ENCODE peak calls at places on chromosomes 6 and 20, in nine cellular contexts. One of them, this sample, is unnamed.

GRCh38 chr20:45782890-45783289 is 8.8 kb downstream of the WFDC3 start:
- DNase-seq in effector memory CD8-positive, alpha-beta T cell: no peak
- DNase-seq in astrocyte of the spinal cord: no peak
- DNase-seq in tibial nerve: no peak
- DNase-seq in anterior cingulate cortex: no peak
- DNase-seq in omental fat pad: no peak
- DNase-seq in progenitor cell of endocrine pancreas: no peak
- DNase-seq in right cardiac atrium: no peak
- DNase-seq in AG08396: no peak
- DNase-seq in this sample: no peak

GRCh38 chr6:161162722-161163121 is 111.1 kb downstream of the AGPAT4 start:
- DNase-seq in AG08396: no peak
- DNase-seq in astrocyte of the spinal cord: no peak
- DNase-seq in effector memory CD8-positive, alpha-beta T cell: no peak
- DNase-seq in omental fat pad: no peak
- DNase-seq in progenitor cell of endocrine pancreas: no peak
- DNase-seq in right cardiac atrium: no peak
- DNase-seq in anterior cingulate cortex: no peak
- DNase-seq in tibial nerve: no peak
- DNase-seq in this sample: no peak

GRCh38 chr6:36224918-36225461 is 28.4 kb downstream of the BRPF3 start:
- DNase-seq in tibial nerve: no peak
- DNase-seq in effector memory CD8-positive, alpha-beta T cell: no peak
- DNase-seq in AG08396: no peak
- DNase-seq in anterior cingulate cortex: no peak
- DNase-seq in omental fat pad: no peak
- DNase-seq in right cardiac atrium: no peak
- DNase-seq in astrocyte of the spinal cord: no peak
- DNase-seq in progenitor cell of endocrine pancreas: no peak
- DNase-seq in this sample: no peak

GRCh38 chr6:2968600-2969135 is 2.7 kb downstream of the SERPINB6 start:
- DNase-seq in tibial nerve: no peak
- DNase-seq in AG08396: no peak
- DNase-seq in astrocyte of the spinal cord: no peak
- DNase-seq in effector memory CD8-positive, alpha-beta T cell: no peak
- DNase-seq in omental fat pad: no peak
- DNase-seq in anterior cingulate cortex: no peak
- DNase-seq in progenitor cell of endocrine pancreas: no peak
- DNase-seq in right cardiac atrium: no peak
- DNase-seq in this sample: no peak

GRCh38 chr20:50215917-50216316 is 25.3 kb downstream of the CEBPB start:
- DNase-seq in effector memory CD8-positive, alpha-beta T cell: no peak
- DNase-seq in astrocyte of the spinal cord: no peak
- DNase-seq in omental fat pad: no peak
- DNase-seq in progenitor cell of endocrine pancreas: no peak
- DNase-seq in anterior cingulate cortex: no peak
- DNase-seq in right cardiac atrium: no peak
- DNase-seq in AG08396: no peak
- DNase-seq in tibial nerve: no peak
- DNase-seq in this sample: no peak

GRCh38 chr6:27684264-27685211 is 211.6 kb upstream of the ZNF184 start:
- DNase-seq in tibial nerve: no peak
- DNase-seq in anterior cingulate cortex: peak
- DNase-seq in progenitor cell of endocrine pancreas: no peak
- DNase-seq in right cardiac atrium: no peak
- DNase-seq in effector memory CD8-positive, alpha-beta T cell: peak
- DNase-seq in astrocyte of the spinal cord: peak
- DNase-seq in AG08396: peak
- DNase-seq in omental fat pad: no peak
- DNase-seq in this sample: no peak

GRCh38 chr6:30884521-30885480 is 482 bp downstream of the DDR1 start:
- DNase-seq in omental fat pad: no peak
- DNase-seq in tibial nerve: no peak
- DNase-seq in anterior cingulate cortex: peak
- DNase-seq in AG08396: peak
- DNase-seq in astrocyte of the spinal cord: peak
- DNase-seq in progenitor cell of endocrine pancreas: no peak
- DNase-seq in effector memory CD8-positive, alpha-beta T cell: no peak
- DNase-seq in right cardiac atrium: peak
- DNase-seq in this sample: no peak

GRCh38 chr20:40173877-40174276 is 515.2 kb downstream of the MAFB start:
- DNase-seq in progenitor cell of endocrine pancreas: no peak
- DNase-seq in astrocyte of the spinal cord: no peak
- DNase-seq in AG08396: no peak
- DNase-seq in tibial nerve: no peak
- DNase-seq in right cardiac atrium: no peak
- DNase-seq in effector memory CD8-positive, alpha-beta T cell: no peak
- DNase-seq in omental fat pad: no peak
- DNase-seq in anterior cingulate cortex: no peak
- DNase-seq in this sample: no peak

GRCh38 chr20:8153281-8153908 is 21.3 kb downstream of the PLCB1 start:
- DNase-seq in effector memory CD8-positive, alpha-beta T cell: peak
- DNase-seq in tibial nerve: no peak
- DNase-seq in omental fat pad: no peak
- DNase-seq in astrocyte of the spinal cord: peak
- DNase-seq in AG08396: no peak
- DNase-seq in progenitor cell of endocrine pancreas: no peak
- DNase-seq in anterior cingulate cortex: no peak
- DNase-seq in right cardiac atrium: no peak
- DNase-seq in this sample: no peak

GRCh38 chr6:87198496-87198895 is 43.1 kb downstream of the ZNF292 start:
- DNase-seq in tibial nerve: no peak
- DNase-seq in omental fat pad: no peak
- DNase-seq in AG08396: no peak
- DNase-seq in effector memory CD8-positive, alpha-beta T cell: no peak
- DNase-seq in anterior cingulate cortex: no peak
- DNase-seq in progenitor cell of endocrine pancreas: no peak
- DNase-seq in right cardiac atrium: no peak
- DNase-seq in astrocyte of the spinal cord: peak
- DNase-seq in this sample: no peak

GRCh38 chr20:10352934-10353866 is 80.8 kb downstream of the MKKS start:
- DNase-seq in effector memory CD8-positive, alpha-beta T cell: no peak
- DNase-seq in anterior cingulate cortex: no peak
- DNase-seq in AG08396: no peak
- DNase-seq in right cardiac atrium: no peak
- DNase-seq in astrocyte of the spinal cord: peak
- DNase-seq in progenitor cell of endocrine pancreas: no peak
- DNase-seq in tibial nerve: no peak
- DNase-seq in omental fat pad: no peak
- DNase-seq in this sample: no peak

GRCh38 chr20:18436847-18437246 is 30.0 kb downstream of the DZANK1 start:
- DNase-seq in effector memory CD8-positive, alpha-beta T cell: no peak
- DNase-seq in AG08396: no peak
- DNase-seq in anterior cingulate cortex: no peak
- DNase-seq in tibial nerve: no peak
- DNase-seq in right cardiac atrium: no peak
- DNase-seq in astrocyte of the spinal cord: no peak
- DNase-seq in progenitor cell of endocrine pancreas: no peak
- DNase-seq in omental fat pad: no peak
- DNase-seq in this sample: no peak

GRCh38 chr6:41901882-41902519 is 6.8 kb upstream of the USP49 start:
- DNase-seq in tibial nerve: no peak
- DNase-seq in omental fat pad: no peak
- DNase-seq in progenitor cell of endocrine pancreas: no peak
- DNase-seq in anterior cingulate cortex: no peak
- DNase-seq in astrocyte of the spinal cord: no peak
- DNase-seq in right cardiac atrium: no peak
- DNase-seq in AG08396: peak
- DNase-seq in effector memory CD8-positive, alpha-beta T cell: peak
- DNase-seq in this sample: no peak

GRCh38 chr20:35838213-35838612 is 66.4 kb downstream of the PHF20 start:
- DNase-seq in anterior cingulate cortex: no peak
- DNase-seq in progenitor cell of endocrine pancreas: no peak
- DNase-seq in effector memory CD8-positive, alpha-beta T cell: no peak
- DNase-seq in omental fat pad: no peak
- DNase-seq in right cardiac atrium: no peak
- DNase-seq in astrocyte of the spinal cord: no peak
- DNase-seq in AG08396: no peak
- DNase-seq in tibial nerve: no peak
- DNase-seq in this sample: no peak

GRCh38 chr20:38432292-38432691 is 2.8 kb downstream of the SNHG17 start:
- DNase-seq in progenitor cell of endocrine pancreas: no peak
- DNase-seq in right cardiac atrium: no peak
- DNase-seq in tibial nerve: no peak
- DNase-seq in anterior cingulate cortex: no peak
- DNase-seq in omental fat pad: no peak
- DNase-seq in AG08396: no peak
- DNase-seq in astrocyte of the spinal cord: no peak
- DNase-seq in effector memory CD8-positive, alpha-beta T cell: no peak
- DNase-seq in this sample: no peak

GRCh38 chr6:72857791-72858190 is 235.9 kb downstream of the KCNQ5 start:
- DNase-seq in tibial nerve: no peak
- DNase-seq in effector memory CD8-positive, alpha-beta T cell: no peak
- DNase-seq in astrocyte of the spinal cord: peak
- DNase-seq in anterior cingulate cortex: no peak
- DNase-seq in AG08396: no peak
- DNase-seq in right cardiac atrium: no peak
- DNase-seq in progenitor cell of endocrine pancreas: no peak
- DNase-seq in omental fat pad: no peak
- DNase-seq in this sample: no peak

GRCh38 chr6:11609324-11610071 is 71.9 kb downstream of the TMEM170B start:
- DNase-seq in anterior cingulate cortex: peak
- DNase-seq in right cardiac atrium: peak
- DNase-seq in AG08396: peak
- DNase-seq in tibial nerve: no peak
- DNase-seq in omental fat pad: no peak
- DNase-seq in effector memory CD8-positive, alpha-beta T cell: no peak
- DNase-seq in astrocyte of the spinal cord: peak
- DNase-seq in progenitor cell of endocrine pancreas: no peak
- DNase-seq in this sample: no peak

GRCh38 chr6:157800420-157801237 is 22.4 kb upstream of the SNX9 start:
- DNase-seq in AG08396: peak
- DNase-seq in astrocyte of the spinal cord: peak
- DNase-seq in progenitor cell of endocrine pancreas: no peak
- DNase-seq in effector memory CD8-positive, alpha-beta T cell: no peak
- DNase-seq in omental fat pad: no peak
- DNase-seq in anterior cingulate cortex: no peak
- DNase-seq in right cardiac atrium: no peak
- DNase-seq in tibial nerve: no peak
- DNase-seq in this sample: no peak

GRCh38 chr20:59751075-59751711 is 146.9 kb downstream of the PHACTR3 start:
- DNase-seq in omental fat pad: no peak
- DNase-seq in progenitor cell of endocrine pancreas: peak
- DNase-seq in anterior cingulate cortex: peak
- DNase-seq in effector memory CD8-positive, alpha-beta T cell: no peak
- DNase-seq in astrocyte of the spinal cord: peak
- DNase-seq in tibial nerve: peak
- DNase-seq in AG08396: peak
- DNase-seq in right cardiac atrium: peak
- DNase-seq in this sample: peak

GRCh38 chr20:31819083-31819784 is at the start of gene MYLK2:
- DNase-seq in anterior cingulate cortex: no peak
- DNase-seq in AG08396: no peak
- DNase-seq in right cardiac atrium: peak
- DNase-seq in omental fat pad: no peak
- DNase-seq in progenitor cell of endocrine pancreas: no peak
- DNase-seq in tibial nerve: no peak
- DNase-seq in astrocyte of the spinal cord: no peak
- DNase-seq in effector memory CD8-positive, alpha-beta T cell: no peak
- DNase-seq in this sample: no peak